ENCODE peak calls at places on chromosomes 1 and 21, in nine cellular contexts. G is cardiac muscle cell, O is OCI-LY7, K is Peyer's patch, T is heart left ventricle, L is GM23248, Y is neural progenitor cell, Z is pancreas, I is transverse colon. X is an unnamed sample. For H3K4me1, the result is how much of the 10 kb centered on the place peaks cover.

GRCh38 chr1:161330346-161330745 is 16.2 kb downstream of the SDHC start:
- DNase-seq in Z (no peak), I (no peak), G (no peak), L (peak), Y (no peak), K (no peak), O (no peak), T (no peak), X (no peak)

GRCh38 chr1:26856604-26857469 is 6.1 kb upstream of the SFN start:
- DNase-seq in T (no peak), Y (no peak), K (no peak), I (no peak), G (no peak), L (no peak), Z (no peak), O (no peak), X (no peak)

GRCh38 chr21:34205811-34206635 is 132.6 kb downstream of the MRPS6 start:
- DNase-seq in I (no peak), Y (no peak), Z (no peak), L (peak), O (no peak), T (no peak), K (no peak), G (no peak), X (no peak)

GRCh38 chr1:54683453-54683852 is 32.2 kb upstream of the TTC4 start:
- DNase-seq in Y (no peak), L (no peak), Z (no peak), G (no peak), K (no peak), I (no peak), O (no peak), T (no peak), X (no peak)

GRCh38 chr1:6207075-6207885 is 1.4 kb downstream of the RNF207 start:
- DNase-seq in I (no peak), G (peak), Y (no peak), O (no peak), Z (no peak), T (peak), K (no peak), L (no peak), X (no peak)

GRCh38 chr1:2854611-2855010 is 53.1 kb upstream of the TTC34 start:
- DNase-seq in Z (no peak), T (peak), O (no peak), K (no peak), I (no peak), Y (no peak), L (no peak), G (no peak), X (no peak)

GRCh38 chr1:20551945-20552727 is at the start of gene FAM43B:
- DNase-seq in Z (no peak), G (peak), Y (peak), K (peak), T (peak), L (peak), I (peak), O (no peak), X (peak)

GRCh38 chr1:211829343-211830054 is 1.1 kb downstream of the LPGAT1 start:
- DNase-seq in O (no peak), I (peak), K (peak), L (peak), G (peak), Y (peak), Z (peak), T (peak), X (peak)

GRCh38 chr1:210571356-210572334 is 242.9 kb downstream of the HHAT start:
- DNase-seq in Y (no peak), L (no peak), K (no peak), G (no peak), T (no peak), I (no peak), O (no peak), Z (no peak), X (no peak)

GRCh38 chr1:223233410-223234163 is 90.5 kb upstream of the TLR5 start:
- DNase-seq in O (no peak), Z (peak), G (peak), Y (no peak), I (no peak), T (no peak), K (no peak), L (peak), X (peak)

GRCh38 chr1:172117800-172118199 is 276.5 kb downstream of the DNM3 start:
- DNase-seq in T (no peak), K (no peak), Y (no peak), Z (no peak), O (no peak), L (no peak), G (no peak), I (no peak), X (no peak)

GRCh38 chr1:42950146-42950480 is 8.6 kb downstream of the SLC2A1 start:
- DNase-seq in T (no peak), Y (no peak), I (no peak), L (peak), O (no peak), K (no peak), G (no peak), Z (no peak), X (peak)

GRCh38 chr1:60765204-60765603 is 317.2 kb upstream of the NFIA start:
- DNase-seq in K (no peak), G (peak), I (peak), T (no peak), Y (peak), L (peak), O (peak), Z (peak), X (peak)

GRCh38 chr1:223363856-223364684 is at the start of gene SUSD4:
- DNase-seq in G (peak), Y (peak), O (peak), Z (peak), K (peak), I (peak), T (peak), L (peak), X (no peak)

GRCh38 chr1:162373072-162373427 is 3.6 kb downstream of the SPATA46 start:
- DNase-seq in T (no peak), Y (no peak), K (no peak), O (no peak), I (no peak), L (no peak), G (no peak), Z (no peak), X (no peak)
- H3K4me1 ChIP-seq in T (under half), Y (under half), K (under half), O (under half), I (under half), L (under half), G (under half), Z (under half), X (under half)

DNA sequence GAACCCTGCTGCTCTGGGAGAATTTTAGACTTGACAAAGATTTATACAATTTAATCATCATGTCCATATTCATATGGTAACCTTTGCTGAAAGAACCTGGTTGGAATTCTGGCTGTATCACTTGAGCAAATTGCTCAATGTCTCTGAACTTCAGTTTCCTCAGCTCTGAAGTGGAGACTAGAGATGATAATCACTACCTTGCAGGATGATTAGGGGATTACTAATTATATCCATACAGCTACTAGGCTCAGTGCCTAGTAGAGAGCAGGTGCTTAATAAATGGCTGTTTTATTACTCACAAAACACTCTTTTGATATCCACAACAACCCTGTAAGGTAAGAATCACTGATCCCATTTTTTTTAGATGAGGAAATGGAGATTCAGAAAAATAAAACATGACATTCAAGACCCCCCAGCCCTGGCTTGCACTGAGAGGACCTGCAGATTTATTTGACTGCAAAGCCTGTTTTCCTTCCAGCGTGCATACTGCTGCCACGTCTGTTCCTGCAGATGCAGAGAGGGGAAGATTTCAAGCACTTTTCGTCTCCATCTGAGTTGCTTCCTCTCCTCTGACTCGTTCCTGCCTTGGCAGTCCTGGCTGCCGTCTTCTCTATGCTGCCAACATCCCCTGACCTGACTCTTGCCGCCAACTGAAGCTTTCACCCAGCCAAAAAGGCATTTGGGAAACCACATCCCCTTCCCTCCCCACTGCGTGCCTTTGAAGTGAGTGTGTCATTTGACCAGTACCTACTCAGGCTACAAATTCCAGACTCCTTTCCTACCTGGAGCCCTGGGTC is 203.0 kb downstream of the PLPP3 start:
- DNase-seq in O (no peak), Z (no peak), T (peak), G (no peak), Y (peak), I (peak), K (no peak), L (peak), X (peak)
- H3K4me1 ChIP-seq in O (under half), Z (under half), T (half or more), G (half or more), Y (under half), I (under half), K (under half), L (under half), X (under half)

GRCh38 chr1:243251544-243251943 is 3.5 kb downstream of the CEP170 start:
- DNase-seq in Y (no peak), Z (no peak), I (no peak), T (no peak), G (no peak), O (no peak), K (no peak), L (peak), X (no peak)

GRCh38 chr1:243246916-243247315 is 8.2 kb downstream of the CEP170 start:
- DNase-seq in T (no peak), K (no peak), Y (no peak), I (no peak), G (no peak), Z (no peak), L (peak), O (peak), X (peak)

GRCh38 chr1:243247901-243248300 is 7.2 kb downstream of the CEP170 start:
- DNase-seq in Y (no peak), Z (no peak), L (no peak), K (no peak), G (no peak), T (no peak), O (no peak), I (no peak), X (no peak)

GRCh38 chr1:243250102-243250501 is 5.0 kb downstream of the CEP170 start:
- DNase-seq in T (no peak), Y (no peak), I (no peak), Z (no peak), O (no peak), L (no peak), G (no peak), K (no peak), X (no peak)

DNA sequence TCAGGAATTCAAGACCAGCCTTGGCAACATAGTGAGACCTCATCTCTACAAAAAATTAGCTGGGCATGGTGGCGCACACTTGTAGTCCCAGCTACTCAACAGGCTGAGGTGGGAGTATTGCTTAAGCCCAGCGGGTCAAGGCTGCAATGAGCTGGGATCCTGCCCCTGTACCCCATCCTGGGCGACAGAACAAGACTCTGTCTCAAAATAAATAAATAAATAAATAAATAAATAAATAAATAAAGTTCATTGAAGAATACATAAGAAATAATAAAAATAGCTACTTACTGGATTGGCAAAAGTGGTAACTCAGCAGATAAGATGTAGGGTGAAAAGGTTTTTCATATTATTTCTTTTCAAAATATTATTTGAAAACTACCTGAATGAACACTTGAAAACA is 5.9 kb downstream of the CEP170 start:
- DNase-seq in G (no peak), Y (no peak), Z (no peak), T (no peak), K (no peak), I (no peak), O (no peak), L (no peak), X (no peak)
- H3K4me1 ChIP-seq in G (under half), Y (under half), Z (under half), T (half or more), K (under half), I (under half), O (half or more), L (under half), X (under half)

DNA sequence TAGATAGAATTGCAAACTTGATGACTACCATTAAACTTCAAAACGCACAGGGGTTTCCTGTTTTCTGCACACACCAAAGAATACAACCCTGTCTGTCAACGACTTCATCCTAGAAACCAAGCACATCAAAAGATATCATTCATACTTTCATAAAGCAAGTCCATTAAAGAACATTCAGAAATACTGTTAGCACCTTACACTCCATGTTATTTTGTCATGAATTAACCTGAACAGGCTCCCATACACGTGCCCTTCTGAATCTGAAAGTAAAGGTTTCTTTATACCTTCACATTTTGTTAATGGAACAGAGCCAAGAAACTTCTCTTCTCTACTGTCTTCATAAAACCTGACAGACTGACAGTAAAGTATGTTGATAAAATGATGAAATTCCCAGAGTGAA is 46.1 kb downstream of the PUM1 start:
- DNase-seq in K (no peak), Y (no peak), L (no peak), I (no peak), Z (no peak), T (no peak), G (no peak), O (no peak), X (no peak)
- H3K4me1 ChIP-seq in K (under half), Y (under half), L (under half), I (under half), Z (under half), T (half or more), G (under half), O (under half), X (under half)

GRCh38 chr21:45309541-45310381 is 22.1 kb upstream of the POFUT2 start:
- DNase-seq in O (no peak), Y (no peak), I (no peak), K (peak), L (no peak), G (no peak), T (peak), Z (no peak), X (no peak)
- H3K4me1 ChIP-seq in O (under half), Y (under half), I (under half), K (under half), L (under half), G (under half), T (under half), Z (under half), X (under half)

GRCh38 chr1:31627930-31628421 is 10.5 kb downstream of the HCRTR1 start:
- DNase-seq in Z (peak), I (no peak), G (peak), L (peak), O (no peak), T (peak), K (no peak), Y (no peak), X (no peak)

GRCh38 chr1:31628931-31629582 is 11.6 kb downstream of the HCRTR1 start:
- DNase-seq in I (no peak), T (no peak), Z (no peak), G (no peak), Y (no peak), O (no peak), L (no peak), K (no peak), X (no peak)

GRCh38 chr1:31627301-31627929 is 9.9 kb downstream of the HCRTR1 start:
- DNase-seq in T (peak), O (no peak), Y (no peak), K (no peak), Z (peak), I (peak), L (no peak), G (no peak), X (no peak)

GRCh38 chr1:31633117-31633516 is 11.6 kb downstream of the PEF1 start:
- DNase-seq in Y (peak), T (no peak), G (peak), K (no peak), L (peak), I (peak), Z (peak), O (peak), X (no peak)

GRCh38 chr1:31632649-31633048 is 12.0 kb downstream of the PEF1 start:
- DNase-seq in Z (no peak), Y (no peak), K (no peak), O (no peak), T (no peak), I (peak), G (no peak), L (no peak), X (no peak)
- H3K4me1 ChIP-seq in Z (under half), Y (under half), K (under half), O (under half), T (half or more), I (under half), G (under half), L (under half), X (under half)

GRCh38 chr1:206468571-206468970 is 1.7 kb upstream of the IKBKE start:
- DNase-seq in T (no peak), Y (no peak), O (peak), G (no peak), K (peak), I (no peak), Z (no peak), L (no peak), X (no peak)

GRCh38 chr1:206471415-206471801 is 1.1 kb downstream of the IKBKE start:
- DNase-seq in Z (no peak), Y (no peak), K (no peak), L (no peak), I (no peak), O (peak), G (no peak), T (no peak), X (no peak)

GRCh38 chr1:206469411-206469932 is 804 bp upstream of the IKBKE start:
- DNase-seq in Z (no peak), T (no peak), G (no peak), L (no peak), I (peak), O (peak), K (peak), Y (no peak), X (no peak)

GRCh38 chr1:206470692-206471414 is 577 bp downstream of the IKBKE start:
- DNase-seq in L (peak), Z (no peak), Y (peak), G (peak), O (peak), I (peak), T (no peak), K (peak), X (peak)

DNA sequence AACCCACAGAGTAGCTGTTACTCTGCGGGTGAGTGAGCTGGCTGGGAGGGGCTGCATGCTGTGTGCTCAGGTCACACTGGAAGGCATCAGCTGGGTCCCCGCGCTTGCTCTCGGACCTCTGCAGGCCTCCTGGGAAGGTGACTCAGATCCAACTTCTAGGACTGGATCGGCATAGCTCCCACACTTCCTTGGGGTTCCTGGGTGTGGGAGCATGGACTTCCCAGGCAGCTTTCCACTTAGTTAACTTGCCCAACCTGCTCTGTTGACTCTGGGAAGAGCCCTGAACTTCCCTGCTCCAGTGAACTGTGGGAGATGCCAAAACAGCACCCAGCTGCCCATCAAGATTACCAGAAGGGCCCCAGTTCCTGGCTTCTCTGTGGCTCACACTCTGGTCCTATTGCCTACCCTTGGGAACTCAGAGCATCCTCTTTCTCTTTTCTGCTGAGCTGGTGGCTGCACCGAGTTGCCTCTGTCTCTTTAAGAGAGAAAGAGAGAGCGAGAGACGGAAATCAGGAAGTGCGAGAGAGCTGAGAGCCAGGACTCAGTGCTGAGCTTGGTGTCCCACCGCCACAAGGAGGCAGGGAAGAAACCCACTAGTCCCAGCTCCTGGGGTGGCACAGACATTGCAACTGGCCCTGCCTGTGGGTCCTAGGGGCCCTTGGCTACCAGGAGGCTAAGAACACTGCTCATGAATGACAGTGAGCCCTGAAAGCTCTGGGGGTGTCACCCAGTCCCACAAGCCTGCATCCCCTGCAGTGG is at the start of gene IKBKE:
- DNase-seq in K (peak), T (no peak), I (peak), O (peak), Y (peak), L (peak), G (peak), Z (peak), X (peak)
- H3K4me1 ChIP-seq in K (under half), T (under half), I (under half), O (half or more), Y (under half), L (under half), G (under half), Z (under half), X (under half)